ENCODE peak calls at places on chromosomes 3 and 15, in eight cellular contexts. G is anterior cingulate cortex; F is NCI-H1694; E is K562; V is fibroblast of lung; K is mucosa of descending colon; C is NCI-H510A; Q is activated CD8-positive, alpha-beta memory T cell treated with anti-CD3 and anti-CD28 coated beads for 4 hours. X is an unnamed sample.
A peak's percentile ranks its signal among the peaks of the same experiment; 100 is the strongest.

GRCh38 chr3:183816681-183817080 is 8.7 kb downstream of the MAP6D1 start:
- DNase-seq in G (no peak), Q (no peak), F (no peak), C (no peak), K (no peak), V (no peak), E (no peak), X (no peak)

GRCh38 chr15:62365795-62366442 is 200.8 kb upstream of the C2CD4B start:
- DNase-seq in G (no peak), V (no peak), E (no peak), C (peak; percentile 29), K (no peak), Q (no peak), F (no peak), X (no peak)

GRCh38 chr15:31163769-31164572 is 62.4 kb upstream of the TRPM1 start:
- DNase-seq in F (no peak), C (no peak), E (no peak), V (no peak), K (no peak), Q (no peak), G (no peak), X (no peak)

GRCh38 chr15:31349233-31350141 is 22.9 kb downstream of the KLF13 start:
- DNase-seq in F (no peak), C (no peak), E (no peak), V (no peak), G (no peak), K (no peak), Q (no peak), X (no peak)

GRCh38 chr3:159266779-159267178 is 464.9 kb downstream of the MFSD1 start:
- DNase-seq in V (peak; percentile 17), C (peak; percentile 18), F (peak; percentile 1), Q (no peak), G (no peak), K (no peak), E (peak; percentile 58), X (no peak)

GRCh38 chr15:98904466-98905048 is 103.0 kb downstream of the PGPEP1L start:
- DNase-seq in G (peak; percentile 42), F (no peak), V (peak; percentile 71), E (peak; percentile 47), K (no peak), C (no peak), Q (no peak), X (no peak)

GRCh38 chr3:58659051-58659675 is 7.4 kb downstream of the FAM3D start:
- DNase-seq in F (no peak), G (no peak), Q (no peak), C (no peak), V (peak; percentile 29), E (peak; percentile 26), K (no peak), X (no peak)

GRCh38 chr3:44056446-44057240 is 185.0 kb upstream of the TOPAZ1 start:
- DNase-seq in E (no peak), Q (no peak), G (no peak), F (no peak), C (no peak), K (no peak), V (no peak), X (no peak)

GRCh38 chr15:89367485-89368451 is 33.1 kb upstream of the POLG start:
- DNase-seq in F (no peak), G (peak; percentile 55), C (no peak), V (no peak), K (no peak), E (peak; percentile 80), Q (no peak), X (no peak)